ENCODE peak calls at places on chromosomes 4 and X, in ten cellular contexts. W is GM23248; G is A549; F is endothelial cell; M is nucleus accumbens; E is NCI-H774; S is left ventricle myocardium superior; Y is stomach; K is GOT3; O is activated CD4-positive, alpha-beta T cell treated with anti-CD3 and anti-CD28 coated beads, Interleukin-2, amount 10 ng/mL, durations not matched to agents 7 days and 5 days. R is an unnamed sample.

GRCh38 chrX:46953597-46953996 is 41.4 kb downstream of the JADE3 start:
- DNase-seq in S (no peak), E (no peak), F (no peak), Y (no peak), G (no peak), W (no peak), M (no peak), K (no peak), O (no peak), R (no peak)

GRCh38 chr4:140343303-140343702 is 30.1 kb upstream of the SCOC start:
- DNase-seq in M (no peak), K (no peak), G (peak; percentile 15), O (no peak), F (no peak), Y (peak; percentile 91), S (no peak), E (no peak), W (no peak), R (no peak)

GRCh38 chr4:3070709-3071500 is 3.4 kb downstream of the HTT-AS start:
- DNase-seq in G (no peak), F (no peak), E (no peak), W (peak; percentile 52), Y (no peak), M (no peak), S (no peak), K (no peak), O (no peak), R (no peak)

GRCh38 chrX:18890724-18891560 is 93.0 kb downstream of the PHKA2 start:
- DNase-seq in G (no peak), E (no peak), K (no peak), S (no peak), Y (no peak), M (no peak), O (no peak), W (no peak), F (no peak), R (no peak)

GRCh38 chr4:8688041-8688907 is 95.7 kb downstream of the CPZ start:
- DNase-seq in O (no peak), S (no peak), E (no peak), Y (no peak), W (peak; percentile 70), G (peak; percentile 48), K (no peak), M (peak; percentile 29), F (peak; percentile 88), R (no peak)

GRCh38 chrX:1841746-1842145 is 226.9 kb downstream of the ASMT start:
- DNase-seq in W (no peak), O (no peak), G (no peak), F (no peak), E (no peak), K (no peak), Y (no peak), S (no peak), M (no peak), R (no peak)

GRCh38 chr4:39846135-39846534 is 131.6 kb downstream of the PDS5A start:
- DNase-seq in S (no peak), W (peak; percentile 41), G (no peak), M (no peak), K (no peak), E (no peak), O (no peak), Y (no peak), F (no peak), R (no peak)

GRCh38 chrX:41923925-41924693 is 755 bp upstream of the CASK start:
- DNase-seq in O (peak; percentile 37), S (peak; percentile 29), W (peak; percentile 47), K (no peak), M (peak; percentile 12), Y (peak; percentile 49), E (peak; percentile 26), F (peak; percentile 3), G (peak; percentile 44), R (peak; percentile 16)

GRCh38 chr4:87370071-87370470 is 20.9 kb downstream of the HSD17B11 start:
- DNase-seq in K (no peak), S (no peak), G (no peak), E (no peak), M (no peak), O (no peak), Y (no peak), W (no peak), F (no peak), R (no peak)

GRCh38 chr4:87896020-87896621 is 63.4 kb downstream of the MEPE start:
- DNase-seq in F (no peak), K (peak; percentile 11), M (no peak), O (peak; percentile 12), E (no peak), S (no peak), W (peak; percentile 75), Y (no peak), G (peak; percentile 14), R (no peak)

GRCh38 chrX:144586756-144587155 is 660.5 kb upstream of the SPANXN1 start:
- DNase-seq in O (no peak), Y (no peak), M (no peak), F (no peak), G (no peak), E (peak; percentile 4), S (no peak), W (no peak), K (no peak), R (no peak)

GRCh38 chrX:14913241-14913640 is 40.0 kb downstream of the MOSPD2 start:
- DNase-seq in Y (no peak), S (no peak), M (no peak), E (no peak), W (peak; percentile 36), K (no peak), O (no peak), F (no peak), G (no peak), R (no peak)

GRCh38 chr4:135770505-135770904 is 1568.9 kb upstream of the PABPC4L start:
- DNase-seq in E (no peak), F (no peak), K (no peak), M (no peak), S (no peak), Y (no peak), O (no peak), W (no peak), G (no peak), R (no peak)

GRCh38 chrX:35115205-35115604 is 172.6 kb downstream of the FAM47B start:
- DNase-seq in S (no peak), Y (no peak), W (peak; percentile 46), O (no peak), G (no peak), F (no peak), E (no peak), M (no peak), K (no peak), R (no peak)

GRCh38 chr4:1297023-1297395 is 7.3 kb downstream of the MAEA start:
- DNase-seq in M (no peak), Y (no peak), O (no peak), K (no peak), S (no peak), G (no peak), F (no peak), E (no peak), W (no peak), R (no peak)

GRCh38 chrX:20361081-20361889 is 94.6 kb upstream of the RPS6KA3 start:
- DNase-seq in Y (no peak), S (peak; percentile 38), M (no peak), E (no peak), G (no peak), F (no peak), O (no peak), W (peak; percentile 65), K (no peak), R (no peak)

GRCh38 chr4:140137654-140138053 is 16.3 kb downstream of the MAML3 start:
- DNase-seq in M (no peak), E (no peak), O (no peak), W (peak; percentile 14), Y (no peak), G (no peak), S (no peak), F (no peak), K (no peak), R (no peak)

GRCh38 chr4:39235701-39236100 is 53.4 kb downstream of the WDR19 start:
- DNase-seq in K (no peak), M (no peak), S (no peak), Y (no peak), O (no peak), G (no peak), E (no peak), W (no peak), F (no peak), R (no peak)

GRCh38 chr4:112348488-112349158 is 51.5 kb downstream of the ALPK1 start:
- DNase-seq in W (peak; percentile 87), G (peak; percentile 17), F (peak; percentile 42), Y (no peak), M (peak; percentile 51), K (no peak), E (peak; percentile 34), S (peak; percentile 84), O (no peak), R (peak; percentile 89)

GRCh38 chrX:44042731-44043130 is 69.5 kb upstream of the NDP start:
- DNase-seq in W (peak; percentile 10), O (no peak), F (no peak), S (no peak), E (no peak), G (no peak), K (no peak), M (no peak), Y (no peak), R (no peak)

GRCh38 chr4:27828843-27829242 is 968.2 kb downstream of the STIM2 start:
- DNase-seq in S (no peak), M (no peak), Y (no peak), O (no peak), G (no peak), K (no peak), W (no peak), E (no peak), F (no peak), R (no peak)

GRCh38 chrX:139864613-139865012 is 68.2 kb downstream of the ATP11C start:
- DNase-seq in G (no peak), O (no peak), M (no peak), K (no peak), E (no peak), Y (no peak), S (no peak), W (no peak), F (no peak), R (no peak)

GRCh38 chrX:134948333-134949241 is 42.2 kb upstream of the SMIM10 start:
- DNase-seq in S (no peak), F (no peak), W (peak; percentile 41), K (no peak), O (no peak), Y (no peak), G (peak; percentile 41), M (no peak), E (no peak), R (no peak)

GRCh38 chrX:110146521-110146920 is 143.6 kb downstream of the TMEM164 start:
- DNase-seq in G (peak; percentile 55), M (peak; percentile 7), O (peak; percentile 47), E (peak; percentile 17), K (no peak), Y (no peak), F (peak; percentile 20), S (no peak), W (peak; percentile 47), R (no peak)

GRCh38 chrX:147803948-147804347 is 107.8 kb upstream of the FMR1 start:
- DNase-seq in M (peak; percentile 0), W (peak; percentile 27), G (peak; percentile 0), O (peak; percentile 14), E (no peak), S (no peak), Y (no peak), K (no peak), F (peak; percentile 3), R (no peak)

GRCh38 chr4:93870876-93871458 is 42.4 kb downstream of the ATOH1 start:
- DNase-seq in K (no peak), W (no peak), E (no peak), G (no peak), F (no peak), M (no peak), O (no peak), S (no peak), Y (no peak), R (no peak)

R was measured in NCI-H1092.